ENCODE peak calls at places on chromosome 9, in six cellular contexts. B is trophoblast cell, Z is IMR-90, S is neuronal stem cell, C is mesenchymal stem cell, W is H1. M is an unnamed sample.

GRCh38 chr9:79975471-79976316 is 403.9 kb downstream of the TLE4 start:
- DNase-seq in B (no peak), C (no peak), Z (no peak), S (peak; percentile 29), W (no peak), M (peak; percentile 28)

GRCh38 chr9:34654317-34655083 is 2.5 kb downstream of the IL11RA start:
- DNase-seq in Z (peak; percentile 57), W (no peak), C (no peak), B (no peak), S (no peak), M (no peak)

GRCh38 chr9:134531251-134531970 is 110.2 kb upstream of the COL5A1 start:
- DNase-seq in Z (no peak), C (peak; percentile 35), S (no peak), W (no peak), B (no peak), M (no peak)

GRCh38 chr9:35152926-35153325 is 8.9 kb upstream of the UNC13B start:
- DNase-seq in B (peak; percentile 68), W (no peak), S (no peak), C (no peak), Z (no peak), M (no peak)

GRCh38 chr9:136664799-136665082 is 2.0 kb downstream of the EGFL7 start:
- DNase-seq in C (no peak), S (no peak), W (no peak), B (no peak), Z (no peak), M (no peak)

GRCh38 chr9:11457809-11458785 is 845.3 kb upstream of the PTPRD start:
- DNase-seq in C (peak; percentile 64), W (no peak), Z (no peak), B (no peak), S (peak; percentile 17), M (peak; percentile 59)

GRCh38 chr9:35945341-35946018 is 12.5 kb downstream of the OR2S2 start:
- DNase-seq in Z (peak; percentile 85), B (peak; percentile 93), W (peak; percentile 87), S (peak; percentile 57), C (peak; percentile 89), M (peak; percentile 82)

GRCh38 chr9:14350766-14351165 is 36.8 kb upstream of the NFIB start:
- DNase-seq in W (no peak), B (no peak), Z (no peak), S (no peak), C (no peak), M (no peak)

GRCh38 chr9:37471942-37472679 is 6.9 kb upstream of the ZBTB5 start:
- DNase-seq in B (peak; percentile 98), C (peak; percentile 93), S (peak; percentile 73), Z (peak; percentile 95), W (no peak), M (peak; percentile 64)

GRCh38 chr9:99870126-99870525 is 36.3 kb upstream of the STX17 start:
- DNase-seq in W (no peak), S (no peak), Z (peak; percentile 20), B (no peak), C (no peak), M (no peak)

GRCh38 chr9:38318755-38319495 is 73.6 kb upstream of the ALDH1B1 start:
- DNase-seq in B (no peak), Z (peak; percentile 72), C (peak; percentile 58), W (peak; percentile 17), S (no peak), M (no peak)

GRCh38 chr9:4550777-4551476 is 60.7 kb downstream of the SLC1A1 start:
- DNase-seq in C (peak; percentile 43), B (no peak), Z (peak; percentile 36), S (no peak), W (no peak), M (no peak)

GRCh38 chr9:93815677-93816076 is 139.5 kb downstream of the BARX1 start:
- DNase-seq in C (no peak), Z (no peak), B (no peak), W (no peak), S (no peak), M (no peak)

GRCh38 chr9:17453751-17454150 is 125.1 kb upstream of the SH3GL2 start:
- DNase-seq in C (no peak), B (no peak), W (no peak), Z (no peak), S (no peak), M (no peak)

GRCh38 chr9:35635730-35636129 is 15.0 kb downstream of the SIT1 start:
- DNase-seq in W (no peak), Z (no peak), C (no peak), B (no peak), S (no peak), M (no peak)

GRCh38 chr9:109381011-109381729 is 60.3 kb upstream of the EPB41L4B start:
- DNase-seq in W (no peak), B (no peak), C (no peak), S (no peak), Z (peak; percentile 37), M (no peak)

GRCh38 chr9:82526629-82527028 is 536.3 kb downstream of the RASEF start:
- DNase-seq in W (no peak), Z (no peak), B (no peak), C (no peak), S (no peak), M (no peak)

GRCh38 chr9:114319147-114319546 is 3.8 kb upstream of the ORM1 start:
- DNase-seq in B (no peak), W (no peak), S (no peak), C (no peak), Z (no peak), M (no peak)

GRCh38 chr9:87910821-87911220 is 6.9 kb upstream of the SPATA31C1 start:
- DNase-seq in B (peak; percentile 28), Z (no peak), C (no peak), W (no peak), S (no peak), M (no peak)

GRCh38 chr9:16106211-16106610 is 553.4 kb downstream of the CCDC171 start:
- DNase-seq in Z (no peak), B (no peak), C (no peak), W (no peak), S (no peak), M (no peak)

GRCh38 chr9:13478235-13478634 is 198.7 kb upstream of the MPDZ start:
- DNase-seq in Z (peak; percentile 6), S (no peak), B (no peak), W (no peak), C (no peak), M (no peak)

GRCh38 chr9:75299324-75299723 is 211.0 kb downstream of the OSTF1 start:
- DNase-seq in C (no peak), W (no peak), B (no peak), S (no peak), Z (no peak), M (no peak)

GRCh38 chr9:129287595-129288305 is 109.7 kb upstream of the IER5L start:
- DNase-seq in B (no peak), W (peak; percentile 44), C (no peak), S (no peak), Z (no peak), M (no peak)

GRCh38 chr9:83511051-83511450 is 27.1 kb downstream of the FRMD3 start:
- DNase-seq in W (no peak), C (peak; percentile 2), B (peak; percentile 2), Z (no peak), S (no peak), M (no peak)

GRCh38 chr9:78694950-78695349 is 398.0 kb downstream of the PSAT1 start:
- DNase-seq in C (no peak), B (no peak), Z (no peak), W (no peak), S (no peak), M (no peak)

GRCh38 chr9:75229605-75230332 is 141.5 kb downstream of the OSTF1 start:
- DNase-seq in Z (no peak), S (no peak), B (no peak), W (no peak), C (no peak), M (no peak)

GRCh38 chr9:72128526-72128925 is 20.7 kb upstream of the GDA start:
- DNase-seq in W (no peak), C (no peak), S (no peak), Z (no peak), B (no peak), M (no peak)

GRCh38 chr9:129520082-129520481 is 100.8 kb downstream of the C9orf50 start:
- DNase-seq in W (no peak), C (no peak), B (peak; percentile 52), Z (no peak), S (no peak), M (no peak)

GRCh38 chr9:4371108-4371507 is 71.2 kb upstream of the GLIS3 start:
- DNase-seq in W (no peak), B (peak; percentile 34), Z (peak; percentile 92), S (no peak), C (peak; percentile 91), M (no peak)

GRCh38 chr9:14838701-14839100 is 71.5 kb downstream of the FREM1 start:
- DNase-seq in S (no peak), W (no peak), C (no peak), B (no peak), Z (no peak), M (no peak)

GRCh38 chr9:1759009-1759408 is 256.1 kb upstream of the SMARCA2 start:
- DNase-seq in B (no peak), S (no peak), Z (no peak), W (no peak), C (no peak), M (peak; percentile 32)

GRCh38 chr9:1759901-1760300 is 255.2 kb upstream of the SMARCA2 start:
- DNase-seq in B (peak; percentile 92), S (no peak), W (no peak), Z (no peak), C (no peak), M (peak; percentile 38)

GRCh38 chr9:1766042-1766441 is 249.1 kb upstream of the SMARCA2 start:
- DNase-seq in C (no peak), S (no peak), B (no peak), W (no peak), Z (no peak), M (no peak)

GRCh38 chr9:1761807-1762206 is 253.3 kb upstream of the SMARCA2 start:
- DNase-seq in Z (no peak), B (no peak), S (no peak), W (no peak), C (no peak), M (no peak)
- H3K4me1 ChIP-seq in Z (no peaks in the 10 kb centered on the region), B (no peaks in the 10 kb centered on the region), S (no peaks in the 10 kb centered on the region), W (no peaks in the 10 kb centered on the region), C (no peaks in the 10 kb centered on the region), M (no peaks in the 10 kb centered on the region)

GRCh38 chr9:98201749-98202148 is 9.3 kb upstream of the CORO2A start:
- DNase-seq in S (no peak), C (no peak), W (no peak), Z (no peak), B (no peak), M (no peak)
- H2BK120ac ChIP-seq in S (no peak overlapping the region), C (no peak overlapping the region), W (no peak overlapping the region), Z (no peak overlapping the region), B (no peak overlapping the region), M (no peak overlapping the region)

DNA sequence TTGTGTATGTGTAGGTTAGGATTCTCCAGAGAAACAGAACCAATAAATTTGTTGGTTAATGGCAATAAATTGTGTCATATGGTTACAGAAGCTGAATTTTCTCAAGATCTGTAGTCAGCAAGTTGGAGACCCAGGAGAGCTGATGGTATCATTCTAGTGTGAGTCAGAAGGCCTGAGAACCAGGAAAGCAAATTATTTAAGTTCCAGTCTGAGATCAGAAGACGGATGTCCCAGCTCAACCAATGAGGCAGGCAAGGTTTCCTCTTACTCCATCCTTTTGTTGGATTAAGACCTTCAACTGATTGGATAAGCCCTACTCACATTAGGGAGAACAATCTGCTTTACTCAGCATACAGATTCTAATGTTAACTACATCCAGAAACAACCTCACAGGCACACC is 656.3 kb downstream of the ANXA1 start:
- DNase-seq in S (no peak), C (peak; percentile 41), W (no peak), B (peak; percentile 26), Z (no peak), M (no peak)
- H4K91ac ChIP-seq in S (no peak overlapping the region), C (no peak overlapping the region), W (no peak overlapping the region), B (no peak overlapping the region), Z (no peak overlapping the region), M (no peak overlapping the region)

GRCh38 chr9:130934246-130934645 is 4.8 kb downstream of the FIBCD1 start:
- DNase-seq in B (no peak), Z (no peak), S (no peak), C (no peak), W (no peak), M (no peak)
- H3K4me1 ChIP-seq in B (peaks cover 21% of the 10 kb centered on the region), Z (peaks cover 35% of the 10 kb centered on the region), S (peaks cover 19% of the 10 kb centered on the region), C (peaks cover 58% of the 10 kb centered on the region), W (peaks cover 47% of the 10 kb centered on the region), M (peaks cover 2% of the 10 kb centered on the region)

M was measured in H9.